ENCODE peak calls at places on chromosomes 4 and X, in seven cellular contexts. V is B cell, P is endothelial cell, G is fibroblast of mammary gland, F is amniotic stem cell, N is ACHN, H is GM20000. B is an unnamed sample.

GRCh38 chr4:101232074-101232776 is 115.1 kb downstream of the PPP3CA start:
- DNase-seq in V (no peak), P (no peak), G (peak; percentile 82), F (peak; percentile 42), N (peak; percentile 65), H (no peak), B (no peak)

GRCh38 chr4:137703225-137703624 is 170.9 kb upstream of the PCDH18 start:
- DNase-seq in V (no peak), P (no peak), G (no peak), F (no peak), N (no peak), H (no peak), B (no peak)

GRCh38 chr4:187335339-187335738 is 611.7 kb upstream of the FAT1 start:
- DNase-seq in V (no peak), P (no peak), G (no peak), F (no peak), N (no peak), H (no peak), B (no peak)

GRCh38 chr4:124713213-124713592 is 671 bp upstream of the ANKRD50 start:
- DNase-seq in V (peak; percentile 26), P (peak; percentile 73), G (peak; percentile 81), F (no peak), N (peak; percentile 87), H (peak; percentile 39), B (no peak)

GRCh38 chr4:2914220-2915126 is 48.7 kb downstream of the NOP14 start:
- DNase-seq in V (no peak), P (no peak), G (no peak), F (no peak), N (no peak), H (no peak), B (no peak)

GRCh38 chrX:19602866-19603620 is 87.7 kb upstream of the MAP3K15 start:
- DNase-seq in V (no peak), P (no peak), G (peak; percentile 83), F (peak; percentile 63), N (peak; percentile 43), H (no peak), B (no peak)

GRCh38 chrX:47264507-47265173 is 31.8 kb downstream of the USP11 start:
- DNase-seq in V (no peak), P (no peak), G (peak; percentile 77), F (no peak), N (no peak), H (no peak), B (no peak)

GRCh38 chr4:138348055-138348454 is 105.9 kb upstream of the SLC7A11 start:
- DNase-seq in V (no peak), P (no peak), G (peak; percentile 1), F (no peak), N (no peak), H (no peak), B (no peak)

GRCh38 chrX:70476934-70477733 is 32.5 kb downstream of the DLG3 start:
- DNase-seq in V (no peak), P (peak; percentile 15), G (peak; percentile 78), F (peak; percentile 5), N (peak; percentile 41), H (no peak), B (no peak)

GRCh38 chr4:825969-826330 is at the start of gene CPLX1:
- DNase-seq in V (peak; percentile 79), P (peak; percentile 62), G (no peak), F (no peak), N (peak; percentile 49), H (peak; percentile 74), B (no peak)

GRCh38 chr4:41129936-41130440 is 84.4 kb downstream of the APBB2 start:
- DNase-seq in V (no peak), P (no peak), G (no peak), F (no peak), N (no peak), H (no peak), B (no peak)

GRCh38 chr4:39569209-39569608 is 42.0 kb upstream of the UGDH start:
- DNase-seq in V (no peak), P (no peak), G (no peak), F (no peak), N (no peak), H (no peak), B (no peak)

GRCh38 chr4:108483077-108483476 is 137.3 kb upstream of the RPL34 start:
- DNase-seq in V (no peak), P (no peak), G (no peak), F (no peak), N (no peak), H (no peak), B (no peak)

GRCh38 chr4:36242629-36243354 is 1.5 kb downstream of the ARAP2 start:
- DNase-seq in V (no peak), P (no peak), G (no peak), F (no peak), N (peak; percentile 9), H (no peak), B (no peak)

GRCh38 chrX:19334945-19335626 is 8.6 kb upstream of the PDHA1 start:
- DNase-seq in V (no peak), P (peak; percentile 4), G (peak; percentile 50), F (no peak), N (peak; percentile 61), H (peak; percentile 27), B (no peak)

GRCh38 chr4:92359481-92359880 is 55.7 kb downstream of the GRID2 start:
- DNase-seq in V (no peak), P (no peak), G (no peak), F (no peak), N (no peak), H (no peak), B (no peak)

GRCh38 chr4:140172960-140173359 is 19.0 kb upstream of the MAML3 start:
- DNase-seq in V (no peak), P (no peak), G (no peak), F (no peak), N (no peak), H (no peak), B (no peak)